ENCODE peak calls at places on chromosomes 11 and 22, in six cellular contexts. O is mucosa of descending colon; R is CD8-positive, alpha-beta T cell; W is osteoblast; Z is AG04449; G is H1. U is an unnamed sample.

GRCh38 chr11:114082415-114082748 is 22.9 kb downstream of the ZBTB16 start:
- DNase-seq in O (no peak), R (no peak), W (no peak), Z (no peak), G (no peak), U (no peak)

GRCh38 chr11:59719556-59719955 is 5.9 kb upstream of the OR10V1 start:
- DNase-seq in O (no peak), R (no peak), W (no peak), Z (no peak), G (no peak), U (no peak)

GRCh38 chr11:35144811-35145210 is 5.8 kb downstream of the CD44 start:
- DNase-seq in O (no peak), R (no peak), W (no peak), Z (no peak), G (no peak), U (no peak)

GRCh38 chr11:14336507-14337503 is 22.2 kb downstream of the RRAS2 start:
- DNase-seq in O (no peak), R (no peak), W (peak; percentile 92), Z (peak; percentile 77), G (no peak), U (no peak)

GRCh38 chr22:39800790-39801540 is 92.6 kb downstream of the ENTHD1 start:
- DNase-seq in O (no peak), R (no peak), W (no peak), Z (no peak), G (no peak), U (no peak)

GRCh38 chr11:75289919-75290318 is 49.3 kb downstream of the TPBGL start:
- DNase-seq in O (no peak), R (no peak), W (no peak), Z (no peak), G (no peak), U (no peak)

GRCh38 chr22:46462726-46463371 is 74.6 kb downstream of the CELSR1 start:
- DNase-seq in O (no peak), R (no peak), W (peak; percentile 98), Z (no peak), G (no peak), U (no peak)

GRCh38 chr22:30857103-30857502 is 111.5 kb downstream of the MORC2 start:
- DNase-seq in O (no peak), R (no peak), W (peak; percentile 3), Z (no peak), G (no peak), U (peak; percentile 46)

GRCh38 chr11:107691003-107691402 is 20.9 kb downstream of the SLN start:
- DNase-seq in O (no peak), R (no peak), W (no peak), Z (no peak), G (no peak), U (no peak)

GRCh38 chr22:49237703-49238102 is 590.0 kb downstream of the BRD1 start:
- DNase-seq in O (no peak), R (no peak), W (no peak), Z (no peak), G (peak; percentile 23), U (no peak)

GRCh38 chr22:44392446-44392921 is 79.7 kb upstream of the SHISAL1 start:
- DNase-seq in O (peak; percentile 1), R (no peak), W (peak; percentile 62), Z (no peak), G (peak; percentile 38), U (peak; percentile 46)

GRCh38 chr11:30317030-30317429 is 5.9 kb upstream of the ARL14EP start:
- DNase-seq in O (no peak), R (no peak), W (peak; percentile 14), Z (no peak), G (no peak), U (no peak)

GRCh38 chr11:117045196-117045595 is 53.0 kb downstream of the SIK3 start:
- DNase-seq in O (no peak), R (no peak), W (peak; percentile 62), Z (no peak), G (no peak), U (no peak)

DNA sequence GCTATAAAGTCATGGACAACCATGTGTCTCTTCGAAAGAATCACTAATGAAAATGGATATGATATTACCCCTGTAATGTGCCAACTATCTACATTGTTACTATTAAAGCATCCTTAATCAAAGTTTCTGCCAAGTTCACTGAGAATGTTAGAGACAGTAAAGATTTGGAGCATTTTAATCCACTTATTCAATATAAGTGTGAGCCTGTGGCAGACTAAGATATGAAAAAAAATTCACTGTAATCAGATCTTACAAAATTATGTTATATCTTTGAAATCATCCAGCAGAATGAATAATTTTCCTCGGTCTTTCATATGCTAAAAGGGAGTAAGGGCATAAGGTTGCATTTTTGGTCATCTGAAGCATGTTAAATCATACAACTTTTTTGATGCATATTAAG is 49.9 kb downstream of the MAML2 start:
- DNase-seq in O (no peak), R (no peak), W (peak; percentile 55), Z (no peak), G (no peak), U (no peak)
- H3K4me3 ChIP-seq in O (no peak overlapping the region), R (no peak overlapping the region), W (no peak overlapping the region), Z (no peak overlapping the region), G (no peak overlapping the region), U (no peak overlapping the region)

DNA sequence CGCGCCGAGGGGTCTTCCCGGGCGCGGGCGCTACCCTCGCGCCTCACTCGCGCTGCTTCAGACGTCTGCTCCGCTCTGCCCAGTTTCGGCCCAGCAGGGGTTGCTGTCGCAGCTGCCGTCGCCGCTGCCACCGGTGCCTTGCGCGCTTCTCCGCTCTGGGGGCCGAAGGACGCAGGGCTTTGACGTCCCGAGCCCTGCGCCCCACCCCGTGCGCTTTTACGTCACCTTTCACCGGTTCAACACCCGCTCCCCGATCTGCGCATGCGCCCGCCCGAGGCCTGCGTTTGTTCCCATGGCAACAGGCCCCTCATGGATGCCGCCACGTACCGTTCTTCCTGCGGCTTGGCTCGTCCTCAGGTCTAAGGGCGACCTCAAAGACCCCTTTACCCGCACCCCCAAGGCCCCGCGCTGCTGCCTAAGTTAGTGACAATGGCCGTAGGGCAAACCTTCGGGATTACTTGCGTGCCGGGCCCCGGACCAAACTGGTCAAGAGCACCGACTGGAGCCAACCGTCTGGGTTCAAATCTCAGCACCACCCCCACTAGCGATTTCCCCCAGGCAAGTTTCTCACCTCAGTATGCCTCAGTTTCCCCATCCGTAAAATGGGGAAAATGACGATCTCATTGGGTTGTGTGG is 642 bp upstream of the CDK2AP2 start:
- DNase-seq in O (peak; percentile 98), R (peak; percentile 99), W (peak; percentile 99), Z (peak; percentile 49), G (peak; percentile 99), U (peak; percentile 99)
- TF ChIP-seq CTCF in O (no peak), R (no peak), W (no peak), Z (no peak), G (no peak), U (no peak)

GRCh38 chr11:65392899-65393298 is 6.5 kb downstream of the FRMD8 start:
- DNase-seq in O (no peak), R (no peak), W (peak; percentile 68), Z (no peak), G (no peak), U (no peak)

GRCh38 chr11:65392186-65392829 is 5.9 kb downstream of the FRMD8 start:
- DNase-seq in O (no peak), R (no peak), W (peak; percentile 22), Z (no peak), G (no peak), U (no peak)

GRCh38 chr11:65389294-65389980 is 3.0 kb downstream of the FRMD8 start:
- DNase-seq in O (no peak), R (no peak), W (peak; percentile 38), Z (no peak), G (no peak), U (peak; percentile 71)

GRCh38 chr11:65390099-65390941 is 3.9 kb downstream of the FRMD8 start:
- DNase-seq in O (no peak), R (no peak), W (peak; percentile 95), Z (no peak), G (no peak), U (peak; percentile 80)

GRCh38 chr11:65391007-65391406 is 4.6 kb downstream of the FRMD8 start:
- DNase-seq in O (no peak), R (no peak), W (peak; percentile 95), Z (no peak), G (no peak), U (no peak)
- H3K4me3 ChIP-seq in O (no peak overlapping the region), R (no peak overlapping the region), W (peak overlapping the region; percentile 42), Z (peak overlapping the region; percentile 40), G (no peak overlapping the region), U (peak overlapping the region; percentile 43)

GRCh38 chr11:2943711-2944118 is 14.5 kb upstream of the PHLDA2 start:
- DNase-seq in O (peak; percentile 81), R (no peak), W (no peak), Z (no peak), G (no peak), U (peak; percentile 90)
- TF ChIP-seq CTCF in O (no peak), R (no peak), W (no peak), Z (no peak), G (no peak), U (no peak)

DNA sequence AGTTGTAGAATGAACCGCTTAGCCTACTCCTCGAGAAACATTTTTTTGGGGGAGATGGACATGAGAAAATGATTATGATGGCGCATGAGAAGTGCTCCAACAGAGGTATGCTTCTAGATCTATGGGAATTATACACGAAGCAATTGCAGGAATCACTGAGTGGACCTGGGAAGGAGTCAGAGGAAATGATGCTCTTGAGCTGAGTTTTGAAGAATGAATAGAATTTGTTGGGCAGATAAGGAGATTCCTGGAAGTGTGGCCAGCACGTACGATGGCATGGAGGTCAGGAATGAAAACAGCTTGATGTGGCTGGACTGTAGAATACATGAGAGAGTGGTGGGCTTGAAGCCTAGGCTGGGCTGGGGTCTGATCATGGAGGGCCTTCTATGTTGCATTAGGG is 31.7 kb downstream of the ADAMTS15 start:
- DNase-seq in O (no peak), R (no peak), W (no peak), Z (peak; percentile 79), G (peak; percentile 24), U (no peak)
- H3K4me3 ChIP-seq in O (no peak overlapping the region), R (no peak overlapping the region), W (no peak overlapping the region), Z (no peak overlapping the region), G (no peak overlapping the region), U (no peak overlapping the region)